ENCODE peak calls at places on chromosomes 7 and 10, in seven cellular contexts. One of them, this sample, is unnamed.

GRCh38 chr10:108132303-108132702 is 967.8 kb upstream of the SORCS1 start:
- DNase-seq in substantia nigra: no peak
- DNase-seq in CD8-positive, alpha-beta memory T cell: no peak
- DNase-seq in pancreas: no peak
- DNase-seq in body of pancreas: no peak
- DNase-seq in brain microvascular endothelial cell: no peak
- DNase-seq in neuronal stem cell: no peak
- DNase-seq in this sample: no peak

GRCh38 chr7:87312215-87312865 is 33.1 kb upstream of the CROT start:
- DNase-seq in body of pancreas: peak
- DNase-seq in substantia nigra: no peak
- DNase-seq in pancreas: peak
- DNase-seq in neuronal stem cell: peak
- DNase-seq in brain microvascular endothelial cell: peak
- DNase-seq in CD8-positive, alpha-beta memory T cell: peak
- DNase-seq in this sample: peak

GRCh38 chr7:143979359-143979758 is 20.8 kb upstream of the OR6B1 start:
- DNase-seq in body of pancreas: no peak
- DNase-seq in substantia nigra: no peak
- DNase-seq in pancreas: no peak
- DNase-seq in brain microvascular endothelial cell: peak
- DNase-seq in neuronal stem cell: no peak
- DNase-seq in CD8-positive, alpha-beta memory T cell: no peak
- DNase-seq in this sample: no peak

GRCh38 chr10:87625658-87626057 is 34.0 kb upstream of the PAPSS2 start:
- DNase-seq in neuronal stem cell: no peak
- DNase-seq in body of pancreas: no peak
- DNase-seq in brain microvascular endothelial cell: no peak
- DNase-seq in CD8-positive, alpha-beta memory T cell: no peak
- DNase-seq in pancreas: no peak
- DNase-seq in substantia nigra: no peak
- DNase-seq in this sample: no peak

GRCh38 chr10:88893611-88894010 is 13.6 kb downstream of the STAMBPL1 start:
- DNase-seq in neuronal stem cell: no peak
- DNase-seq in substantia nigra: no peak
- DNase-seq in CD8-positive, alpha-beta memory T cell: no peak
- DNase-seq in pancreas: no peak
- DNase-seq in body of pancreas: no peak
- DNase-seq in brain microvascular endothelial cell: no peak
- DNase-seq in this sample: no peak

GRCh38 chr10:115417585-115418265 is 324.6 kb downstream of the ATRNL1 start:
- DNase-seq in neuronal stem cell: peak
- DNase-seq in substantia nigra: no peak
- DNase-seq in pancreas: peak
- DNase-seq in CD8-positive, alpha-beta memory T cell: no peak
- DNase-seq in body of pancreas: peak
- DNase-seq in brain microvascular endothelial cell: peak
- DNase-seq in this sample: peak

GRCh38 chr7:29282819-29283414 is 88.3 kb downstream of the CHN2 start:
- DNase-seq in pancreas: no peak
- DNase-seq in neuronal stem cell: no peak
- DNase-seq in CD8-positive, alpha-beta memory T cell: no peak
- DNase-seq in substantia nigra: no peak
- DNase-seq in body of pancreas: peak
- DNase-seq in brain microvascular endothelial cell: no peak
- DNase-seq in this sample: no peak

GRCh38 chr7:66039094-66039493 is 36.5 kb upstream of the ASL start:
- DNase-seq in substantia nigra: no peak
- DNase-seq in CD8-positive, alpha-beta memory T cell: no peak
- DNase-seq in pancreas: no peak
- DNase-seq in neuronal stem cell: no peak
- DNase-seq in brain microvascular endothelial cell: no peak
- DNase-seq in body of pancreas: no peak
- DNase-seq in this sample: no peak

GRCh38 chr7:84999450-84999849 is 187.4 kb downstream of the SEMA3D start:
- DNase-seq in body of pancreas: no peak
- DNase-seq in substantia nigra: no peak
- DNase-seq in brain microvascular endothelial cell: no peak
- DNase-seq in CD8-positive, alpha-beta memory T cell: no peak
- DNase-seq in pancreas: no peak
- DNase-seq in neuronal stem cell: no peak
- DNase-seq in this sample: no peak

GRCh38 chr10:124511205-124512039 is 49.8 kb downstream of the LHPP start:
- DNase-seq in body of pancreas: no peak
- DNase-seq in pancreas: no peak
- DNase-seq in CD8-positive, alpha-beta memory T cell: no peak
- DNase-seq in substantia nigra: no peak
- DNase-seq in brain microvascular endothelial cell: no peak
- DNase-seq in neuronal stem cell: no peak
- DNase-seq in this sample: no peak

GRCh38 chr7:137909042-137909441 is 62.3 kb upstream of the DGKI start:
- DNase-seq in brain microvascular endothelial cell: no peak
- DNase-seq in neuronal stem cell: no peak
- DNase-seq in substantia nigra: peak
- DNase-seq in pancreas: no peak
- DNase-seq in body of pancreas: no peak
- DNase-seq in CD8-positive, alpha-beta memory T cell: no peak
- DNase-seq in this sample: no peak

GRCh38 chr10:97895084-97895483 is 45.4 kb downstream of the GOLGA7B start:
- DNase-seq in CD8-positive, alpha-beta memory T cell: no peak
- DNase-seq in brain microvascular endothelial cell: no peak
- DNase-seq in substantia nigra: no peak
- DNase-seq in pancreas: no peak
- DNase-seq in neuronal stem cell: no peak
- DNase-seq in body of pancreas: no peak
- DNase-seq in this sample: no peak

GRCh38 chr10:131900350-131901152 is at the start of gene PPP2R2D:
- DNase-seq in body of pancreas: peak
- DNase-seq in substantia nigra: peak
- DNase-seq in neuronal stem cell: peak
- DNase-seq in pancreas: peak
- DNase-seq in brain microvascular endothelial cell: peak
- DNase-seq in CD8-positive, alpha-beta memory T cell: peak
- DNase-seq in this sample: peak

GRCh38 chr7:125926621-125927020 is 997.0 kb upstream of the POT1 start:
- DNase-seq in body of pancreas: no peak
- DNase-seq in pancreas: no peak
- DNase-seq in neuronal stem cell: no peak
- DNase-seq in CD8-positive, alpha-beta memory T cell: no peak
- DNase-seq in substantia nigra: no peak
- DNase-seq in brain microvascular endothelial cell: no peak
- DNase-seq in this sample: no peak

GRCh38 chr7:51234139-51234538 is 82.5 kb downstream of the COBL start:
- DNase-seq in pancreas: no peak
- DNase-seq in neuronal stem cell: no peak
- DNase-seq in brain microvascular endothelial cell: no peak
- DNase-seq in CD8-positive, alpha-beta memory T cell: no peak
- DNase-seq in body of pancreas: no peak
- DNase-seq in substantia nigra: no peak
- DNase-seq in this sample: no peak

GRCh38 chr7:40133561-40134427 is 628 bp downstream of the MPLKIP start:
- DNase-seq in body of pancreas: no peak
- DNase-seq in CD8-positive, alpha-beta memory T cell: no peak
- DNase-seq in brain microvascular endothelial cell: peak
- DNase-seq in pancreas: no peak
- DNase-seq in substantia nigra: no peak
- DNase-seq in neuronal stem cell: no peak
- DNase-seq in this sample: no peak

GRCh38 chr10:33139191-33139646 is 181.2 kb upstream of the ITGB1 start:
- DNase-seq in substantia nigra: no peak
- DNase-seq in brain microvascular endothelial cell: no peak
- DNase-seq in neuronal stem cell: no peak
- DNase-seq in pancreas: no peak
- DNase-seq in CD8-positive, alpha-beta memory T cell: peak
- DNase-seq in body of pancreas: no peak
- DNase-seq in this sample: no peak

GRCh38 chr7:82566752-82567151 is 123.2 kb upstream of the CACNA2D1 start:
- DNase-seq in CD8-positive, alpha-beta memory T cell: no peak
- DNase-seq in pancreas: no peak
- DNase-seq in substantia nigra: no peak
- DNase-seq in brain microvascular endothelial cell: no peak
- DNase-seq in body of pancreas: no peak
- DNase-seq in neuronal stem cell: no peak
- DNase-seq in this sample: no peak

GRCh38 chr10:129963831-129964501 is at the start of gene EBF3:
- DNase-seq in body of pancreas: peak
- DNase-seq in brain microvascular endothelial cell: peak
- DNase-seq in substantia nigra: no peak
- DNase-seq in neuronal stem cell: peak
- DNase-seq in CD8-positive, alpha-beta memory T cell: peak
- DNase-seq in pancreas: peak
- DNase-seq in this sample: peak

GRCh38 chr7:121953164-121953563 is 80.2 kb downstream of the PTPRZ1 start:
- DNase-seq in pancreas: no peak
- DNase-seq in body of pancreas: no peak
- DNase-seq in substantia nigra: no peak
- DNase-seq in neuronal stem cell: no peak
- DNase-seq in CD8-positive, alpha-beta memory T cell: no peak
- DNase-seq in brain microvascular endothelial cell: no peak
- DNase-seq in this sample: no peak

GRCh38 chr7:70704921-70705346 is 427.0 kb upstream of the GALNT17 start:
- DNase-seq in brain microvascular endothelial cell: no peak
- DNase-seq in neuronal stem cell: no peak
- DNase-seq in body of pancreas: no peak
- DNase-seq in CD8-positive, alpha-beta memory T cell: no peak
- DNase-seq in pancreas: no peak
- DNase-seq in substantia nigra: no peak
- DNase-seq in this sample: no peak

GRCh38 chr10:80408198-80409085 is at the start of gene PRXL2A:
- DNase-seq in brain microvascular endothelial cell: peak
- DNase-seq in body of pancreas: peak
- DNase-seq in neuronal stem cell: peak
- DNase-seq in substantia nigra: peak
- DNase-seq in CD8-positive, alpha-beta memory T cell: peak
- DNase-seq in pancreas: peak
- DNase-seq in this sample: peak

GRCh38 chr7:98772242-98772603 is 97.6 kb downstream of the TMEM130 start:
- DNase-seq in pancreas: no peak
- DNase-seq in substantia nigra: no peak
- DNase-seq in neuronal stem cell: no peak
- DNase-seq in body of pancreas: no peak
- DNase-seq in brain microvascular endothelial cell: no peak
- DNase-seq in CD8-positive, alpha-beta memory T cell: no peak
- DNase-seq in this sample: no peak
- H3K27ac ChIP-seq in pancreas: no peak
- H3K27ac ChIP-seq in substantia nigra: no peak
- H3K27ac ChIP-seq in neuronal stem cell: no peak
- H3K27ac ChIP-seq in body of pancreas: no peak
- H3K27ac ChIP-seq in brain microvascular endothelial cell: no peak
- H3K27ac ChIP-seq in CD8-positive, alpha-beta memory T cell: no peak
- H3K27ac ChIP-seq in this sample: no peak

GRCh38 chr10:78980354-78980753 is 88.4 kb upstream of the ZMIZ1 start:
- DNase-seq in body of pancreas: no peak
- DNase-seq in CD8-positive, alpha-beta memory T cell: no peak
- DNase-seq in substantia nigra: no peak
- DNase-seq in brain microvascular endothelial cell: no peak
- DNase-seq in neuronal stem cell: no peak
- DNase-seq in pancreas: no peak
- DNase-seq in this sample: no peak

GRCh38 chr10:78980815-78981214 is 88.0 kb upstream of the ZMIZ1 start:
- DNase-seq in body of pancreas: no peak
- DNase-seq in substantia nigra: no peak
- DNase-seq in pancreas: no peak
- DNase-seq in CD8-positive, alpha-beta memory T cell: no peak
- DNase-seq in neuronal stem cell: no peak
- DNase-seq in brain microvascular endothelial cell: no peak
- DNase-seq in this sample: no peak

GRCh38 chr10:78979938-78980337 is 88.8 kb upstream of the ZMIZ1 start:
- DNase-seq in brain microvascular endothelial cell: no peak
- DNase-seq in neuronal stem cell: no peak
- DNase-seq in pancreas: no peak
- DNase-seq in substantia nigra: no peak
- DNase-seq in CD8-positive, alpha-beta memory T cell: no peak
- DNase-seq in body of pancreas: no peak
- DNase-seq in this sample: no peak

GRCh38 chr10:78976825-78977760 is 91.7 kb upstream of the ZMIZ1 start:
- DNase-seq in pancreas: no peak
- DNase-seq in neuronal stem cell: no peak
- DNase-seq in brain microvascular endothelial cell: no peak
- DNase-seq in body of pancreas: no peak
- DNase-seq in substantia nigra: no peak
- DNase-seq in CD8-positive, alpha-beta memory T cell: no peak
- DNase-seq in this sample: no peak

DNA sequence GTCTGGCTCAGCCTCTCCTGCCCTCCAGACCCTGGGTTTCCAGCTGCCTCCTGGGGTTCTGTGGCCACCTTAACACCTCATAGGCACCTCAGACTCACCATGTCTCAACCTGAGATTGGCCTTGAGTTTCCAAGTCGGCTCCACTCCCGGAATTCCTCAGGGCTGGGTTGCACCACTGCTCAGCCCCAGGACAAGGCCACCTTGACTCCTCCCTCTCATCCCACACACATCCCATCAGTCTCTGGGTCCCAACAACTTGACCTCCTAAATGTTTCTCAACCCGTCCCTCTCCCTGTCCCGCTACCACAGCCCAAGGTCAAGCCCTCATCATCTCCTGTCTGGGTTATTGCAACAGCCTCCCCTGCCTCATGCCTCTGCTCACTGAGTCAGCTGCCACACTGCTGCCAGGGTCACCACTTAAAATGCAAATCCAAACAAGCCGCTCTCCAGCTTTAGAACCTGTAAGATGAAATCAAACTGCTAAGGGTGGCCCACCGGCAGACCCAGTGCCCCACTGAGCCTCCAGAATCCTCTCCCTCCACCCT is 90.9 kb upstream of the ZMIZ1 start:
- DNase-seq in brain microvascular endothelial cell: peak
- DNase-seq in substantia nigra: no peak
- DNase-seq in body of pancreas: peak
- DNase-seq in pancreas: peak
- DNase-seq in CD8-positive, alpha-beta memory T cell: no peak
- DNase-seq in neuronal stem cell: no peak
- DNase-seq in this sample: no peak
- H3K27ac ChIP-seq in brain microvascular endothelial cell: no peak
- H3K27ac ChIP-seq in substantia nigra: no peak
- H3K27ac ChIP-seq in body of pancreas: no peak
- H3K27ac ChIP-seq in pancreas: no peak
- H3K27ac ChIP-seq in CD8-positive, alpha-beta memory T cell: no peak
- H3K27ac ChIP-seq in neuronal stem cell: no peak
- H3K27ac ChIP-seq in this sample: no peak

DNA sequence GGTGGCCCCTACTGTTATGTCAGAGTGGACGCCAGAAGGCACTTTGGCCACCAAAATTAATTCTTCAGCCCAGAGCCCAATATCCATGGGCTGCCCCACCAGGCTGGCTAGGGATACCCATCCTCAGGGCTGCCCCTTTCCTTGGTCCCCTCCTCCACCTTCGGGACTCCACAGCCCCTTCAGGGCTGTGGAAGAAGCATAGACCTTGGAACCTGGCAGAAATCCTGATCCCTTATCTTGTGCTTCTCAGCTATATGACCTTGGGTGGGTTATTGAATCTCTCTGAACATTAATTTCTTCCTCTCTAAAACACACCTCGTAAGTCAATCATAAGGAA is 499 bp upstream of the TMUB1 start:
- DNase-seq in substantia nigra: no peak
- DNase-seq in neuronal stem cell: no peak
- DNase-seq in pancreas: no peak
- DNase-seq in brain microvascular endothelial cell: no peak
- DNase-seq in CD8-positive, alpha-beta memory T cell: no peak
- DNase-seq in body of pancreas: no peak
- DNase-seq in this sample: no peak
- H3K27ac ChIP-seq in substantia nigra: peak
- H3K27ac ChIP-seq in neuronal stem cell: no peak
- H3K27ac ChIP-seq in pancreas: no peak
- H3K27ac ChIP-seq in brain microvascular endothelial cell: no peak
- H3K27ac ChIP-seq in CD8-positive, alpha-beta memory T cell: peak
- H3K27ac ChIP-seq in body of pancreas: no peak
- H3K27ac ChIP-seq in this sample: peak

GRCh38 chr10:44195120-44196007 is 189.5 kb downstream of the CXCL12 start:
- DNase-seq in CD8-positive, alpha-beta memory T cell: no peak
- DNase-seq in body of pancreas: peak
- DNase-seq in brain microvascular endothelial cell: peak
- DNase-seq in pancreas: peak
- DNase-seq in neuronal stem cell: no peak
- DNase-seq in substantia nigra: no peak
- DNase-seq in this sample: peak
- H3K27ac ChIP-seq in CD8-positive, alpha-beta memory T cell: no peak
- H3K27ac ChIP-seq in body of pancreas: no peak
- H3K27ac ChIP-seq in brain microvascular endothelial cell: peak
- H3K27ac ChIP-seq in pancreas: no peak
- H3K27ac ChIP-seq in neuronal stem cell: no peak
- H3K27ac ChIP-seq in substantia nigra: no peak
- H3K27ac ChIP-seq in this sample: no peak

This sample was measured in prostate gland.